ENCODE peak calls at places on chromosomes 16 and 17, in seven cellular contexts. One of them, this sample, is unnamed.

GRCh38 chr16:80273635-80274538 is 266.9 kb upstream of the DYNLRB2 start:
- DNase-seq in GM12878: no peak
- DNase-seq in HCT116: no peak
- DNase-seq in GM23338: no peak
- DNase-seq in keratinocyte: peak; percentile 68
- DNase-seq in fibroblast of lung: peak; percentile 88
- DNase-seq in hepatocyte: no peak
- DNase-seq in this sample: no peak

GRCh38 chr16:84041421-84041820 is 1.2 kb downstream of the SLC38A8 start:
- DNase-seq in GM12878: no peak
- DNase-seq in HCT116: no peak
- DNase-seq in fibroblast of lung: no peak
- DNase-seq in keratinocyte: no peak
- DNase-seq in hepatocyte: no peak
- DNase-seq in GM23338: no peak
- DNase-seq in this sample: no peak

GRCh38 chr17:61412860-61413653 is 13.4 kb downstream of the TBX2 start:
- DNase-seq in GM23338: peak; percentile 64
- DNase-seq in keratinocyte: no peak
- DNase-seq in HCT116: no peak
- DNase-seq in GM12878: no peak
- DNase-seq in fibroblast of lung: no peak
- DNase-seq in hepatocyte: peak; percentile 29
- DNase-seq in this sample: no peak

GRCh38 chr16:19104591-19104990 is 9.2 kb upstream of the ITPRIPL2 start:
- DNase-seq in GM23338: no peak
- DNase-seq in keratinocyte: no peak
- DNase-seq in fibroblast of lung: no peak
- DNase-seq in GM12878: no peak
- DNase-seq in HCT116: no peak
- DNase-seq in hepatocyte: no peak
- DNase-seq in this sample: no peak

GRCh38 chr16:70759666-70760065 is 41.3 kb downstream of the VAC14 start:
- DNase-seq in keratinocyte: no peak
- DNase-seq in GM12878: no peak
- DNase-seq in HCT116: no peak
- DNase-seq in GM23338: no peak
- DNase-seq in hepatocyte: no peak
- DNase-seq in fibroblast of lung: no peak
- DNase-seq in this sample: no peak

GRCh38 chr16:73568769-73569168 is 520.8 kb upstream of the ZFHX3 start:
- DNase-seq in fibroblast of lung: no peak
- DNase-seq in GM23338: no peak
- DNase-seq in GM12878: no peak
- DNase-seq in keratinocyte: no peak
- DNase-seq in HCT116: no peak
- DNase-seq in hepatocyte: no peak
- DNase-seq in this sample: no peak

GRCh38 chr16:30541502-30542329 is 7.1 kb upstream of the ZNF747 start:
- DNase-seq in hepatocyte: peak; percentile 75
- DNase-seq in GM23338: peak; percentile 56
- DNase-seq in keratinocyte: no peak
- DNase-seq in GM12878: no peak
- DNase-seq in HCT116: no peak
- DNase-seq in fibroblast of lung: peak; percentile 69
- DNase-seq in this sample: no peak

GRCh38 chr16:86346034-86346433 is 164.3 kb upstream of the FOXF1 start:
- DNase-seq in hepatocyte: no peak
- DNase-seq in fibroblast of lung: no peak
- DNase-seq in keratinocyte: no peak
- DNase-seq in HCT116: no peak
- DNase-seq in GM23338: no peak
- DNase-seq in GM12878: no peak
- DNase-seq in this sample: no peak

GRCh38 chr17:58577696-58578095 is 63.3 kb upstream of the MTMR4 start:
- DNase-seq in fibroblast of lung: peak; percentile 26
- DNase-seq in HCT116: peak; percentile 77
- DNase-seq in hepatocyte: peak; percentile 53
- DNase-seq in GM12878: no peak
- DNase-seq in keratinocyte: no peak
- DNase-seq in GM23338: peak; percentile 90
- DNase-seq in this sample: peak; percentile 84

GRCh38 chr17:30908717-30909420 is 2.8 kb upstream of the TEFM start:
- DNase-seq in GM12878: no peak
- DNase-seq in GM23338: no peak
- DNase-seq in keratinocyte: no peak
- DNase-seq in hepatocyte: no peak
- DNase-seq in HCT116: no peak
- DNase-seq in fibroblast of lung: no peak
- DNase-seq in this sample: no peak

GRCh38 chr17:68431661-68432071 is 25.6 kb downstream of the WIPI1 start:
- DNase-seq in HCT116: peak; percentile 39
- DNase-seq in GM12878: no peak
- DNase-seq in keratinocyte: no peak
- DNase-seq in GM23338: peak; percentile 79
- DNase-seq in fibroblast of lung: peak; percentile 6
- DNase-seq in hepatocyte: peak; percentile 29
- DNase-seq in this sample: no peak

GRCh38 chr16:20610192-20610891 is 34.2 kb upstream of the ACSM2B start:
- DNase-seq in GM23338: no peak
- DNase-seq in keratinocyte: no peak
- DNase-seq in GM12878: no peak
- DNase-seq in HCT116: no peak
- DNase-seq in fibroblast of lung: no peak
- DNase-seq in hepatocyte: peak; percentile 19
- DNase-seq in this sample: no peak

GRCh38 chr16:81451753-81452680 is 7.4 kb downstream of the CMIP start:
- DNase-seq in hepatocyte: peak; percentile 68
- DNase-seq in GM23338: peak; percentile 43
- DNase-seq in HCT116: no peak
- DNase-seq in GM12878: no peak
- DNase-seq in keratinocyte: no peak
- DNase-seq in fibroblast of lung: no peak
- DNase-seq in this sample: no peak

GRCh38 chr16:30786115-30786935 is 680 bp downstream of the ZNF629 start:
- DNase-seq in hepatocyte: peak; percentile 88
- DNase-seq in fibroblast of lung: peak; percentile 60
- DNase-seq in GM12878: no peak
- DNase-seq in GM23338: peak; percentile 72
- DNase-seq in keratinocyte: no peak
- DNase-seq in HCT116: no peak
- DNase-seq in this sample: no peak

GRCh38 chr17:71071837-71072236 is 902.5 kb downstream of the KCNJ2 start:
- DNase-seq in GM12878: no peak
- DNase-seq in HCT116: peak; percentile 98
- DNase-seq in GM23338: no peak
- DNase-seq in keratinocyte: peak; percentile 95
- DNase-seq in fibroblast of lung: peak; percentile 100
- DNase-seq in hepatocyte: peak; percentile 23
- DNase-seq in this sample: no peak

GRCh38 chr17:40018211-40019121 is 3.2 kb downstream of the CSF3 start:
- DNase-seq in hepatocyte: peak; percentile 12
- DNase-seq in GM23338: peak; percentile 64
- DNase-seq in HCT116: no peak
- DNase-seq in keratinocyte: no peak
- DNase-seq in GM12878: no peak
- DNase-seq in fibroblast of lung: peak; percentile 47
- DNase-seq in this sample: no peak

GRCh38 chr17:77266891-77267341 is 126.1 kb downstream of the SEC14L1 start:
- DNase-seq in fibroblast of lung: no peak
- DNase-seq in keratinocyte: no peak
- DNase-seq in HCT116: no peak
- DNase-seq in GM23338: peak; percentile 90
- DNase-seq in hepatocyte: no peak
- DNase-seq in GM12878: no peak
- DNase-seq in this sample: no peak

GRCh38 chr17:8235676-8236075 is 12.2 kb downstream of the CTC1 start:
- DNase-seq in GM23338: no peak
- DNase-seq in hepatocyte: no peak
- DNase-seq in HCT116: no peak
- DNase-seq in fibroblast of lung: no peak
- DNase-seq in keratinocyte: no peak
- DNase-seq in GM12878: no peak
- DNase-seq in this sample: no peak

DNA sequence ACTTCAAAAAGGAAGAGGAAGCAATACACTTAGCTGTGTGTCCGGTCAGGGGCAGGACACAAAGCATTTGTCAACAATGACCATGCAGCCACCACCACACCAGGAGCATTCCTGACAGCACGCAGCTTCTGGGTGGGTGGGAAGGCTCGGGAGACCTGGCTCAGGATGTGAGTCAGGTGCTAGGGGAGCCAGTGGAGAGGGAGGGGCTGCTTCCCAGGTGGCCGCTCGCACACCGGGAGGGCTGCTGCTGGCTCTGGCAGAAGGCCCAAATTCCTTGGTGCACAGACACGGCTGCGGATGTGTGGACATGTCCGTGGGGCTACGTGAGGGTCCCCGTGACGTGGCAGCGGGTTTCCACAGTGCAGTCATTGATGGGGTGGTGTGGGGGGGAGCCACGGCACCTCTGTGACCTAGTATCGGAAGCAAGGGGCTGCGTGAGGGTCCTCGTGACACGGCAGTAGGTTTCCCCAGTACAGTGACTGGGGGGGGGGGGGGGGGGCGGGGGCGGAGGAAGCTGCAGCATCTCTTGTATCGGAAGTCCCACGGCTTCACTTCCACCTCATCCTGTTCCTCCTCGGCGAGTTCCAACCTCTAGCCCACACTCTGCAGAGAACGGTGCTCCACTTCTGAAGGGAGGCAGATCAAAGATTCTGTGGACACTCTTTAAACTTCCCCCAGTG is 112.8 kb downstream of the ZNF778 start:
- DNase-seq in hepatocyte: no peak
- DNase-seq in GM12878: no peak
- DNase-seq in fibroblast of lung: peak; percentile 78
- DNase-seq in GM23338: peak; percentile 60
- DNase-seq in keratinocyte: peak; percentile 61
- DNase-seq in HCT116: peak; percentile 92
- DNase-seq in this sample: no peak
- H3K4me3 ChIP-seq in hepatocyte: no peak overlapping the region
- H3K4me3 ChIP-seq in GM12878: no peak overlapping the region
- H3K4me3 ChIP-seq in fibroblast of lung: no peak overlapping the region
- H3K4me3 ChIP-seq in GM23338: no peak overlapping the region
- H3K4me3 ChIP-seq in keratinocyte: no peak overlapping the region
- H3K4me3 ChIP-seq in HCT116: peak overlapping the region; percentile 15
- H3K4me3 ChIP-seq in this sample: no peak overlapping the region

GRCh38 chr16:67339453-67339852 is 12.8 kb downstream of the LRRC36 start:
- DNase-seq in keratinocyte: no peak
- DNase-seq in hepatocyte: peak; percentile 5
- DNase-seq in GM12878: no peak
- DNase-seq in fibroblast of lung: peak; percentile 36
- DNase-seq in HCT116: peak; percentile 18
- DNase-seq in GM23338: peak; percentile 21
- DNase-seq in this sample: no peak
- TF ChIP-seq CTCF in keratinocyte: no peak
- TF ChIP-seq CTCF in hepatocyte: peak; percentile 33
- TF ChIP-seq CTCF in GM12878: peak; percentile 25
- TF ChIP-seq CTCF in fibroblast of lung: peak; percentile 39
- TF ChIP-seq CTCF in HCT116: peak; percentile 34
- TF ChIP-seq CTCF in GM23338: peak; percentile 53
- TF ChIP-seq CTCF in this sample: peak; percentile 13

GRCh38 chr17:1124238-1124699 is 55.5 kb downstream of the ABR start:
- DNase-seq in GM23338: no peak
- DNase-seq in fibroblast of lung: no peak
- DNase-seq in HCT116: no peak
- DNase-seq in hepatocyte: no peak
- DNase-seq in keratinocyte: no peak
- DNase-seq in GM12878: no peak
- DNase-seq in this sample: no peak
- TF ChIP-seq EZH2 in GM23338: no peak
- TF ChIP-seq EZH2 in fibroblast of lung: no peak
- TF ChIP-seq EZH2 in HCT116: no peak
- TF ChIP-seq EZH2 in hepatocyte: no peak
- TF ChIP-seq EZH2 in keratinocyte: no peak
- TF ChIP-seq EZH2 in GM12878: no peak
- TF ChIP-seq EZH2 in this sample: no peak

DNA sequence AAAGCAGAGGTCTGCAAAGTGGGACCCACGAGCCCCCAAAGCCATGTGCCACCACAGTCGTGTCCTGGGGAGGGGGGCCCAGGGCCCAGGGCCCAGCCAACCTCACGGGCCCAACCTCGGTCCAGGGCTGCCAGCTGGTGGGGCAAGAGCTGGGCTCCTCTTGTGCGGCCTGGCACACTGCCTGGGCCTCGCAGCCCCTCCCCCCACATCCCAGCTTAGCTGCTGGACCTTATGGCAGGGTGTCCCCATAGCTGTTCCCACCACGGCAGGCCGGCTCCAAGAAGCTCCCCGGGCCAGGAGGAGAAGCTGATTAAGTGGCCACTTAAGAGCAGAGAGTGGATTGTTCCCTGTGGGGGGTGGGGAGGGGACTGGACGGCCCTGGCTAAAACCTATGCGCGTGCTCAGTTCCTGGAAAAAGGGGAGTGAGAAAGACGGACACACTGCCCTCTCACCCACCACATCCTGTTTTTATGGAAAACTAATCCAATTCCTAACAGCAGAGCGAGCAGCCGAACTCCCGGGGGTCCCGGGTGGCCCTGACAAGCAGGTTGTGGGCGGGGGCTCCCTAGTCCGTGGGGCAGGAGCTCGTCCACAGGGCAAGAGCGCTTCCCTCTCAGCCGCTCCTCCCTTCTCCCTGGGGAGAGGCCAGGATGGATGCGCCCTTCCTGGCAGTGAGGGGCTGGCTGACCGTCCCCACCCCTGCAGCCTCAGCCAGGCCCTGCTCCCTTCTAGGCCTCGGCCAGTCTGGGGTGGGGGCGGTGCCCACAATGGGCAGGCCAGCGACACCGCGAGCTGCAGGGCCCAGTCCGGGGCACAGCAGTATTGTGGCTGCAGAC is 16.8 kb downstream of the PIEZO1 start:
- DNase-seq in HCT116: no peak
- DNase-seq in hepatocyte: peak; percentile 45
- DNase-seq in fibroblast of lung: peak; percentile 71
- DNase-seq in keratinocyte: no peak
- DNase-seq in GM12878: no peak
- DNase-seq in GM23338: no peak
- DNase-seq in this sample: no peak
- H3K4me3 ChIP-seq in HCT116: no peak overlapping the region
- H3K4me3 ChIP-seq in hepatocyte: no peak overlapping the region
- H3K4me3 ChIP-seq in fibroblast of lung: no peak overlapping the region
- H3K4me3 ChIP-seq in keratinocyte: no peak overlapping the region
- H3K4me3 ChIP-seq in GM12878: no peak overlapping the region
- H3K4me3 ChIP-seq in GM23338: no peak overlapping the region
- H3K4me3 ChIP-seq in this sample: no peak overlapping the region

DNA sequence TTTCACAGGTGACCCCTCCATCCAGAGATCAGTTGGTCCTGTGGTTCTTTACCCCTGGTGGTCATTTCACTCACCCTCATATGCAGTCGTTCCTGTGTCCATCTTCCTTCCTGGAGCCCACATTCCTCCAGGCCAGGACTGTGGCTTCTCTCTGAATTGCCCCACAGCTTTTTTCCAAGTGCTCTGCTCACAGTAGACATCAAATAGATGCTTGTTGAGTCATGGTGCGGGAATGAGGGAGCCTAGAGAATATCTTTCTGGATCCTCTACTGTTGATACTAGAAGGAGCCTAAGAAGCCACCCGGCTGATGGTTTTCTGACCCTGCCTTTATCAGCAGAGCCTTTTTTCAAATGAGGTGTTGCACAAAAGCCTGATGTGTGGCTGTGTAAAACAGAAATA is 10.4 kb downstream of the USB1 start:
- DNase-seq in fibroblast of lung: peak; percentile 81
- DNase-seq in hepatocyte: peak; percentile 52
- DNase-seq in GM12878: no peak
- DNase-seq in GM23338: no peak
- DNase-seq in keratinocyte: no peak
- DNase-seq in HCT116: no peak
- DNase-seq in this sample: no peak
- TF ChIP-seq CTCF in fibroblast of lung: no peak
- TF ChIP-seq CTCF in hepatocyte: no peak
- TF ChIP-seq CTCF in GM12878: no peak
- TF ChIP-seq CTCF in GM23338: no peak
- TF ChIP-seq CTCF in keratinocyte: no peak
- TF ChIP-seq CTCF in HCT116: no peak
- TF ChIP-seq CTCF in this sample: no peak

This sample was measured in MM.1S.